ENCODE peak calls at places on chromosomes 3 and 15, in nine cellular contexts. H, S, X, R, C, Y, E, D and U are unnamed samples. For H3K9me3, the result is how much of the 10 kb centered on the place peaks cover.

GRCh38 chr3:38454884-38455638 is 1.4 kb downstream of the ACVR2B start:
- DNase-seq in H (no peak), S (peak), X (peak), R (peak), C (peak), Y (peak), E (peak), D (peak), U (peak)

GRCh38 chr3:185070491-185071335 is 82.1 kb downstream of the C3orf70 start:
- DNase-seq in H (no peak), S (peak), X (peak), R (no peak), C (peak), Y (no peak), E (no peak), D (peak), U (peak)

GRCh38 chr15:77826006-77826695 is 193.4 kb upstream of the LINGO1 start:
- DNase-seq in H (no peak), S (no peak), X (no peak), R (peak), C (no peak), Y (no peak), E (peak), D (no peak), U (no peak)

GRCh38 chr3:183472155-183472554 is 43.7 kb upstream of the MCF2L2 start:
- DNase-seq in H (no peak), S (no peak), X (no peak), R (no peak), C (no peak), Y (no peak), E (no peak), D (no peak), U (no peak)

GRCh38 chr3:146164951-146165350 is 4.0 kb upstream of the PLOD2 start:
- DNase-seq in H (no peak), S (no peak), X (no peak), R (no peak), C (no peak), Y (no peak), E (no peak), D (peak), U (no peak)

GRCh38 chr3:100562224-100562857 is 47.1 kb upstream of the ADGRG7 start:
- DNase-seq in H (no peak), S (no peak), X (no peak), R (no peak), C (no peak), Y (no peak), E (no peak), D (no peak), U (no peak)

GRCh38 chr3:180548050-180548449 is 53.9 kb upstream of the TTC14 start:
- DNase-seq in H (peak), S (no peak), X (no peak), R (no peak), C (no peak), Y (no peak), E (no peak), D (no peak), U (peak)

GRCh38 chr3:127961963-127962362 is 46.9 kb downstream of the KBTBD12 start:
- DNase-seq in H (peak), S (no peak), X (no peak), R (no peak), C (no peak), Y (no peak), E (no peak), D (no peak), U (peak)

GRCh38 chr3:168186293-168186983 is 90.7 kb upstream of the GOLIM4 start:
- DNase-seq in H (no peak), S (peak), X (no peak), R (no peak), C (no peak), Y (no peak), E (no peak), D (no peak), U (no peak)

GRCh38 chr3:172892158-172892557 is 141.6 kb downstream of the ECT2 start:
- DNase-seq in H (peak), S (peak), X (no peak), R (no peak), C (peak), Y (no peak), E (no peak), D (no peak), U (peak)

GRCh38 chr3:129343643-129344360 is 65.1 kb downstream of the HMCES start:
- DNase-seq in H (no peak), S (peak), X (peak), R (peak), C (no peak), Y (no peak), E (peak), D (peak), U (peak)

GRCh38 chr15:31081568-31082250 is 19.8 kb downstream of the TRPM1 start:
- DNase-seq in H (no peak), S (no peak), X (no peak), R (no peak), C (no peak), Y (no peak), E (peak), D (peak), U (peak)

GRCh38 chr15:72098076-72098475 is 19.9 kb downstream of the MYO9A start:
- DNase-seq in H (peak), S (peak), X (no peak), R (no peak), C (no peak), Y (no peak), E (no peak), D (no peak), U (no peak)

GRCh38 chr3:30073622-30074021 is 532.8 kb upstream of the TGFBR2 start:
- DNase-seq in H (no peak), S (peak), X (no peak), R (no peak), C (no peak), Y (no peak), E (no peak), D (peak), U (peak)

GRCh38 chr3:139217633-139218032 is 126.2 kb upstream of the MRPS22 start:
- DNase-seq in H (no peak), S (no peak), X (no peak), R (no peak), C (no peak), Y (no peak), E (no peak), D (no peak), U (no peak)

GRCh38 chr3:47766186-47766585 is 15.5 kb downstream of the SMARCC1 start:
- DNase-seq in H (no peak), S (no peak), X (no peak), R (no peak), C (no peak), Y (no peak), E (no peak), D (no peak), U (no peak)

GRCh38 chr3:13657660-13658435 is 108.9 kb downstream of the FBLN2 start:
- DNase-seq in H (no peak), S (peak), X (peak), R (peak), C (peak), Y (no peak), E (peak), D (peak), U (peak)

GRCh38 chr15:68362537-68363126 is 69.3 kb downstream of the ITGA11 start:
- DNase-seq in H (no peak), S (no peak), X (no peak), R (no peak), C (no peak), Y (no peak), E (no peak), D (no peak), U (no peak)
- H3K9me3 ChIP-seq in H (under half), S (under half), X (under half), R (under half), C (under half), Y (under half), E (under half), D (under half), U (under half)

GRCh38 chr3:104598848-104599501 is 767.7 kb upstream of the ALCAM start:
- DNase-seq in H (no peak), S (no peak), X (no peak), R (no peak), C (no peak), Y (no peak), E (no peak), D (no peak), U (no peak)

GRCh38 chr3:104606812-104607211 is 759.9 kb upstream of the ALCAM start:
- DNase-seq in H (no peak), S (no peak), X (no peak), R (no peak), C (no peak), Y (no peak), E (no peak), D (no peak), U (no peak)

DNA sequence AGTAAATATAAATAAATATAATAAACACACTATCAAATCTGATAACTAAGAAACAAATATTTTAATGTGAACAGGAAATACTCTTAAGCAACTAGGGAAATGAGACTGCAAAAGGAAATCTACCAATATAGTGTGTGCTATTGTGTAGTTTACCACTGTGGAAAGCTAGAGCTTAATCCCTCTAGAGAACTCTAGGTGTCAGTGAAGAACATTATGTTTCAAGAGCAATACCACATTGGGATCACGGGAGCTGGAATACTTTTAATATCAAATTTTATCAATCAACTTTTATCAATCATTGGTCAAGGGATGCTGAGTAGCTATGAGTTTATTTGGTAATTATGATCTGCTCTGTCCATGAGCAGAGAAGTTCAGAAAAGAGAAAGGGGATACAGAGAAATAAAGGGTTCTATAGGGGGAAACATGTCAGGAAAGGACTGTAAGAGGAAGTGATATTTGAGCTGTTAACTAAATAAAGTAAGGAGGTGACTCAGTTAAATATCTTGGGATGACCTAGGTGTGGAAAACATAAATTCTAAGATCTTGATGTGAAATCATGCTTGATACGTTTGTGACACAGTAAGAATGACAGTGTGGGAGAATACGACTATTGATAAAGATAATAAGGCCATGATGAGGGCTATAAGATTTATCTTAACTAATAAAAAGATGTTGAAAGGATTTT is 762.2 kb upstream of the ALCAM start:
- DNase-seq in H (peak), S (peak), X (no peak), R (no peak), C (peak), Y (no peak), E (no peak), D (no peak), U (peak)
- H3K9me3 ChIP-seq in H (under half), S (under half), X (under half), R (under half), C (under half), Y (under half), E (under half), D (under half), U (under half)

DNA sequence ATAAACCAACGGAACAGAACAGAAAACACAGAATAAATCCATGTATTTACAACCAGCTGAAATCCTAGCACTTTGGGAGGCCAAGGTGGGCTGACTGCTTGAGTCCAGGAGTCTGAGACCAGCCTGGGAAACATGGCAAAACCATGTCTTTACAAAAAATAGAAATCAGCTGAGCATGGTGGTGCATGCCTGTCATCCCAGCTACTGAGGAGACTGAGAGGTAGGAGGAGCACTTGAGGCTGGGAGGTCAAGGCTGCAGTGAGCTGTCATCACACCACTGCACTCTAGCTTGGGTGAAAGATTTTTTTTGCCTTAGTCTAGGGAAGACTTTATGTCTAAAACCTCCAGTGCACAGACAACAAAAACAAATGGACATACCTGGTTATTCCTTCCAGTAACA is 120.7 kb downstream of the STT3B start:
- DNase-seq in H (no peak), S (no peak), X (no peak), R (no peak), C (no peak), Y (no peak), E (no peak), D (no peak), U (no peak)
- H3K9me3 ChIP-seq in H (under half), S (half or more), X (under half), R (under half), C (under half), Y (under half), E (under half), D (half or more), U (under half)

GRCh38 chr3:169607909-169608308 is 55.6 kb downstream of the MECOM start:
- DNase-seq in H (no peak), S (no peak), X (no peak), R (no peak), C (no peak), Y (no peak), E (no peak), D (no peak), U (no peak)
- H3K9me3 ChIP-seq in H (under half), S (under half), X (under half), R (under half), C (under half), Y (under half), E (under half), D (under half), U (under half)

GRCh38 chr15:27817258-27817657 is 281.9 kb downstream of the OCA2 start:
- DNase-seq in H (no peak), S (no peak), X (no peak), R (no peak), C (no peak), Y (no peak), E (no peak), D (no peak), U (no peak)
- H3K9me3 ChIP-seq in H (under half), S (under half), X (under half), R (under half), C (under half), Y (under half), E (under half), D (under half), U (under half)

GRCh38 chr15:70439880-70440279 is 323.5 kb downstream of the UACA start:
- DNase-seq in H (no peak), S (no peak), X (no peak), R (no peak), C (no peak), Y (peak), E (peak), D (no peak), U (no peak)
- H3K9me3 ChIP-seq in H (under half), S (under half), X (under half), R (under half), C (under half), Y (under half), E (under half), D (under half), U (under half)